ENCODE peak calls at places on chromosomes 2 and 18, in eight cellular contexts. Y is fibroblast of the conjunctiva; S is stimulated activated CD4-positive, alpha-beta T cell treated with anti-CD3 and anti-CD28 coated beads, Interleukin-2, amount 100 ng/mL, for 48 hours; R is dorsolateral prefrontal cortex; K is activated effector memory CD4-positive, alpha-beta T cell treated with anti-CD3 and anti-CD28 coated beads, Interleukin-2, amount 50 U/mL, for 16 hours; N is activated naive CD8-positive, alpha-beta T cell treated with anti-CD3 and anti-CD28 coated beads, Interleukin-2, amount 10 ng/mL, durations not matched to agents 7 days and 5 days; H is hippocampal formation; M is HEK293T. Z is an unnamed sample.

GRCh38 chr18:49745051-49746014 is 68.0 kb downstream of the ACAA2 start:
- DNase-seq in Y (no peak), S (no peak), R (peak; percentile 29), K (no peak), N (no peak), H (no peak), M (no peak), Z (no peak)

GRCh38 chr2:69830045-69830905 is 815 bp downstream of the GMCL1 start:
- DNase-seq in Y (no peak), S (peak; percentile 18), R (no peak), K (peak; percentile 78), N (peak; percentile 71), H (no peak), M (peak; percentile 30), Z (peak; percentile 67)

GRCh38 chr2:151808258-151809072 is 19.8 kb downstream of the ARL5A start:
- DNase-seq in Y (no peak), S (no peak), R (no peak), K (no peak), N (no peak), H (peak; percentile 19), M (no peak), Z (no peak)

GRCh38 chr18:37314534-37314933 is 251.1 kb downstream of the CELF4 start:
- DNase-seq in Y (no peak), S (no peak), R (no peak), K (no peak), N (no peak), H (no peak), M (no peak), Z (no peak)

GRCh38 chr18:47679864-47680263 is 250.6 kb downstream of the SMAD2 start:
- DNase-seq in Y (no peak), S (no peak), R (no peak), K (no peak), N (no peak), H (no peak), M (no peak), Z (peak; percentile 60)

GRCh38 chr18:37435996-37436395 is 129.6 kb downstream of the CELF4 start:
- DNase-seq in Y (no peak), S (no peak), R (peak; percentile 80), K (no peak), N (no peak), H (peak; percentile 39), M (no peak), Z (no peak)

GRCh38 chr2:112541315-112542122 is 746 bp upstream of the POLR1B start:
- DNase-seq in Y (peak; percentile 14), S (no peak), R (no peak), K (no peak), N (peak; percentile 84), H (peak; percentile 90), M (peak; percentile 75), Z (peak; percentile 39)

GRCh38 chr18:48817021-48817461 is 133.7 kb downstream of the SMAD7 start:
- DNase-seq in Y (no peak), S (no peak), R (peak; percentile 8), K (peak; percentile 61), N (peak; percentile 20), H (no peak), M (no peak), Z (no peak)

GRCh38 chr18:9750606-9751304 is 42.7 kb downstream of the RAB31 start:
- DNase-seq in Y (no peak), S (no peak), R (no peak), K (no peak), N (no peak), H (no peak), M (no peak), Z (no peak)

GRCh38 chr2:133477614-133477990 is 90.7 kb downstream of the NCKAP5 start:
- DNase-seq in Y (no peak), S (no peak), R (no peak), K (no peak), N (no peak), H (no peak), M (no peak), Z (no peak)

GRCh38 chr18:70154591-70155194 is 50.8 kb downstream of the RTTN start:
- DNase-seq in Y (peak; percentile 8), S (no peak), R (no peak), K (no peak), N (no peak), H (no peak), M (no peak), Z (no peak)

GRCh38 chr2:55163258-55163657 is 68.8 kb downstream of the CLHC1 start:
- DNase-seq in Y (no peak), S (no peak), R (no peak), K (no peak), N (no peak), H (peak; percentile 47), M (no peak), Z (no peak)